ENCODE peak calls at places on chromosomes 5 and 9, in six cellular contexts. V, R, P, C, K and O are unnamed samples.

GRCh38 chr5:138999674-139000073 is 124.5 kb upstream of the LRRTM2 start:
- DNase-seq in V (no peak), R (no peak), P (no peak), C (no peak), K (no peak), O (no peak)

GRCh38 chr5:32578362-32578761 is 7.0 kb upstream of the SUB1 start:
- DNase-seq in V (no peak), R (no peak), P (no peak), C (no peak), K (no peak), O (no peak)

GRCh38 chr9:20591223-20591622 is 31.1 kb downstream of the MLLT3 start:
- DNase-seq in V (no peak), R (no peak), P (no peak), C (no peak), K (no peak), O (no peak)

GRCh38 chr9:123445981-123446610 is 90.1 kb downstream of the CRB2 start:
- DNase-seq in V (no peak), R (no peak), P (no peak), C (no peak), K (no peak), O (no peak)

GRCh38 chr5:33074548-33074947 is 363.4 kb downstream of the NPR3 start:
- DNase-seq in V (peak; percentile 63), R (no peak), P (no peak), C (no peak), K (no peak), O (no peak)

GRCh38 chr5:37182667-37183066 is 66.5 kb downstream of the CPLANE1 start:
- DNase-seq in V (no peak), R (no peak), P (no peak), C (no peak), K (no peak), O (no peak)

GRCh38 chr5:147359551-147359950 is 124.7 kb downstream of the STK32A start:
- DNase-seq in V (no peak), R (no peak), P (no peak), C (no peak), K (no peak), O (no peak)

GRCh38 chr5:135490245-135491037 is 38.3 kb upstream of the TIFAB start:
- DNase-seq in V (no peak), R (no peak), P (no peak), C (no peak), K (no peak), O (no peak)